ENCODE peak calls at places on chromosomes 13 and 19, in ten cellular contexts. D is naive thymus-derived CD8-positive, alpha-beta T cell; U is T follicular helper cell; A is COR-L47; L is non-pigmented ciliary epithelial cell; B is activated T-cell treated with anti-CD3 and anti-CD28 coated beads, Interleukin-2, amount 50 U/mL, for 72 hours; M is choroid plexus epithelial cell; I is glutamatergic neuron; G is activated T-helper 1 cell treated with anti-CD3 and anti-CD28 coated beads, Interleukin-2, amount 50 U/mL, for 16 hours; X is lower lobe of right lung. S is an unnamed sample.

GRCh38 chr13:28306325-28306724 is 168.0 kb downstream of the PAN3 start:
- DNase-seq in X (no peak), U (no peak), I (no peak), A (no peak), D (no peak), B (no peak), L (no peak), M (no peak), G (no peak), S (no peak)

GRCh38 chr13:20360041-20360491 is 127.9 kb upstream of the GJB6 start:
- DNase-seq in M (peak), A (no peak), I (no peak), L (no peak), B (no peak), G (no peak), U (no peak), D (no peak), X (no peak), S (no peak)

GRCh38 chr13:46057251-46058015 is 4.9 kb upstream of the ZC3H13 start:
- DNase-seq in X (no peak), U (no peak), B (no peak), I (no peak), D (no peak), G (no peak), M (no peak), A (no peak), L (no peak), S (no peak)

GRCh38 chr13:113209880-113210421 is 538 bp downstream of the CUL4A start:
- DNase-seq in X (peak), D (peak), B (peak), L (no peak), I (peak), A (peak), M (peak), G (peak), U (peak), S (peak)

GRCh38 chr13:110913322-110913721 is 1.5 kb downstream of the ANKRD10 start:
- DNase-seq in B (no peak), G (no peak), X (no peak), L (no peak), I (no peak), M (peak), D (no peak), A (peak), U (no peak), S (no peak)

GRCh38 chr13:29520671-29521070 is 74.8 kb downstream of the SLC7A1 start:
- DNase-seq in D (no peak), U (no peak), B (no peak), L (peak), I (no peak), X (no peak), A (no peak), M (peak), G (no peak), S (no peak)

GRCh38 chr19:5104871-5105351 is 136.0 kb downstream of the KDM4B start:
- DNase-seq in G (no peak), A (no peak), B (no peak), L (no peak), I (no peak), M (no peak), X (no peak), D (no peak), U (no peak), S (no peak)

GRCh38 chr13:39531646-39532045 is 71.3 kb downstream of the LHFPL6 start:
- DNase-seq in G (no peak), B (no peak), X (no peak), L (no peak), U (no peak), D (no peak), A (no peak), I (no peak), M (peak), S (no peak)

GRCh38 chr19:38836438-38837303 is 5.1 kb upstream of the ECH1 start:
- DNase-seq in M (no peak), D (no peak), I (no peak), B (no peak), U (no peak), G (no peak), A (no peak), X (no peak), L (no peak), S (no peak)

GRCh38 chr13:27997904-27998522 is 9.5 kb upstream of the URAD start:
- DNase-seq in L (no peak), I (peak), U (no peak), A (no peak), M (peak), X (no peak), D (peak), G (no peak), B (peak), S (no peak)

GRCh38 chr19:48836089-48837017 is at the start of gene HSD17B14:
- DNase-seq in G (no peak), U (no peak), D (no peak), A (no peak), B (no peak), I (peak), L (no peak), M (peak), X (no peak), S (no peak)

GRCh38 chr19:46970815-46971214 is 48.8 kb upstream of the NPAS1 start:
- DNase-seq in I (no peak), G (no peak), X (no peak), L (no peak), U (no peak), A (peak), M (no peak), B (no peak), D (no peak), S (no peak)

GRCh38 chr13:77511552-77511951 is 24.0 kb upstream of the SCEL start:
- DNase-seq in D (no peak), X (no peak), L (no peak), M (no peak), G (no peak), I (peak), B (no peak), U (no peak), A (peak), S (no peak)

GRCh38 chr13:83151308-83151660 is 731.0 kb downstream of the SLITRK1 start:
- DNase-seq in M (peak), L (no peak), G (no peak), B (no peak), U (no peak), D (no peak), I (no peak), A (no peak), X (no peak), S (no peak)

GRCh38 chr13:20288561-20288960 is 56.4 kb upstream of the GJB6 start:
- DNase-seq in I (no peak), U (no peak), M (no peak), X (no peak), G (no peak), B (no peak), A (no peak), D (no peak), L (no peak), S (no peak)

GRCh38 chr19:34220472-34221063 is 33.8 kb upstream of the GARRE1 start:
- DNase-seq in I (peak), X (no peak), G (peak), U (peak), D (peak), B (peak), L (no peak), A (peak), M (peak), S (peak)

GRCh38 chr13:35252536-35253205 is 223.8 kb downstream of the MAB21L1 start:
- DNase-seq in L (no peak), B (no peak), A (no peak), M (no peak), G (no peak), I (no peak), U (no peak), X (no peak), D (no peak), S (no peak)

GRCh38 chr13:91362908-91363307 is 15.4 kb downstream of the MIR17HG start:
- DNase-seq in D (no peak), G (no peak), B (no peak), X (no peak), I (no peak), A (no peak), M (no peak), U (no peak), L (no peak), S (no peak)

GRCh38 chr13:109707044-109707794 is 79.2 kb downstream of the IRS2 start:
- DNase-seq in L (no peak), G (no peak), D (no peak), I (peak), B (no peak), M (no peak), A (peak), U (no peak), X (no peak), S (no peak)

GRCh38 chr19:48674921-48675824 is 2.4 kb upstream of the NTN5 start:
- DNase-seq in M (peak), B (peak), L (no peak), D (peak), G (peak), U (peak), X (peak), A (peak), I (peak), S (peak)